ENCODE peak calls at places on chromosomes 1 and 21, in eight cellular contexts. T is RCC 7860, N is left ventricle myocardium superior, E is HEK293T, O is SJSA1, A is DMS 273 treated with DMSO at 0.1 percent for 48 hours, Y is Ammon's horn, R is GM19239. W is an unnamed sample.

GRCh38 chr1:41853907-41854306 is 64.8 kb downstream of the HIVEP3 start:
- DNase-seq in T (no peak), N (no peak), E (no peak), O (no peak), A (peak; percentile 9), Y (no peak), R (no peak), W (no peak)

GRCh38 chr1:6601865-6602668 is 602 bp downstream of the KLHL21 start:
- DNase-seq in T (no peak), N (peak; percentile 70), E (no peak), O (peak; percentile 89), A (no peak), Y (peak; percentile 67), R (no peak), W (peak; percentile 62)

GRCh38 chr1:59689741-59690140 is 125.0 kb upstream of the HOOK1 start:
- DNase-seq in T (no peak), N (no peak), E (no peak), O (no peak), A (no peak), Y (no peak), R (no peak), W (no peak)

GRCh38 chr1:119286587-119287181 is 81.9 kb upstream of the HAO2 start:
- DNase-seq in T (no peak), N (no peak), E (peak; percentile 76), O (peak; percentile 15), A (no peak), Y (peak; percentile 18), R (peak; percentile 14), W (peak; percentile 23)

GRCh38 chr1:151721788-151722510 is 627 bp downstream of the RIIAD1 start:
- DNase-seq in T (no peak), N (no peak), E (no peak), O (no peak), A (no peak), Y (no peak), R (no peak), W (no peak)

GRCh38 chr1:183841950-183842816 is 37.3 kb downstream of the RGL1 start:
- DNase-seq in T (peak; percentile 57), N (no peak), E (peak; percentile 27), O (peak; percentile 92), A (peak; percentile 39), Y (peak; percentile 35), R (peak; percentile 34), W (no peak)

GRCh38 chr21:35113064-35113463 is 64.0 kb upstream of the RUNX1 start:
- DNase-seq in T (peak; percentile 5), N (no peak), E (no peak), O (no peak), A (no peak), Y (no peak), R (no peak), W (no peak)

GRCh38 chr1:66360285-66360724 is 173.6 kb upstream of the SGIP1 start:
- DNase-seq in T (no peak), N (no peak), E (peak; percentile 22), O (no peak), A (no peak), Y (no peak), R (no peak), W (no peak)

GRCh38 chr21:37249112-37249904 is 17.8 kb downstream of the VPS26C start:
- DNase-seq in T (no peak), N (no peak), E (no peak), O (no peak), A (no peak), Y (no peak), R (no peak), W (no peak)

GRCh38 chr1:44276006-44276405 is 62.7 kb downstream of the DMAP1 start:
- DNase-seq in T (no peak), N (no peak), E (no peak), O (no peak), A (no peak), Y (no peak), R (no peak), W (no peak)

GRCh38 chr1:225815526-225816178 is 5.7 kb downstream of the EPHX1 start:
- DNase-seq in T (no peak), N (no peak), E (no peak), O (no peak), A (no peak), Y (no peak), R (no peak), W (no peak)

GRCh38 chr1:211371406-211372105 is 44.9 kb downstream of the TRAF5 start:
- DNase-seq in T (peak; percentile 67), N (no peak), E (no peak), O (no peak), A (no peak), Y (no peak), R (no peak), W (no peak)

GRCh38 chr1:201566933-201567801 is 28.2 kb downstream of the NAV1 start:
- DNase-seq in T (no peak), N (no peak), E (no peak), O (no peak), A (no peak), Y (no peak), R (no peak), W (no peak)

GRCh38 chr1:109084563-109085517 is 5.7 kb upstream of the TMEM167B start:
- DNase-seq in T (peak; percentile 70), N (no peak), E (no peak), O (no peak), A (no peak), Y (no peak), R (no peak), W (no peak)

GRCh38 chr21:31911138-31911907 is 38.5 kb downstream of the HUNK start:
- DNase-seq in T (no peak), N (no peak), E (no peak), O (peak; percentile 89), A (no peak), Y (no peak), R (no peak), W (no peak)

GRCh38 chr1:229109320-229109761 is 161.6 kb upstream of the RAB4A start:
- DNase-seq in T (no peak), N (no peak), E (no peak), O (no peak), A (no peak), Y (peak; percentile 69), R (no peak), W (peak; percentile 57)

GRCh38 chr21:34364921-34365320 is 1.1 kb downstream of the KCNE2 start:
- DNase-seq in T (no peak), N (no peak), E (no peak), O (no peak), A (no peak), Y (no peak), R (no peak), W (no peak)

GRCh38 chr1:91555074-91555730 is 54.6 kb downstream of the CDC7 start:
- DNase-seq in T (no peak), N (no peak), E (no peak), O (peak; percentile 38), A (no peak), Y (no peak), R (no peak), W (no peak)

GRCh38 chr1:173420330-173420806 is 56.8 kb upstream of the PRDX6 start:
- DNase-seq in T (peak; percentile 55), N (peak; percentile 43), E (peak; percentile 74), O (peak; percentile 78), A (peak; percentile 38), Y (peak; percentile 62), R (no peak), W (peak; percentile 72)